ENCODE peak calls at places on chromosomes 13 and 19, in four cellular contexts. B is K562, Y is IMR-90, Z is endothelial cell of umbilical vein. L is an unnamed sample.
A peak's percentile ranks its signal among the peaks of the same experiment; 100 is the strongest.

GRCh38 chr19:19866599-19867248 is 1.0 kb downstream of the ZNF253 start:
- DNase-seq in B (peak; percentile 53), Y (no peak), Z (peak; percentile 12), L (no peak)

GRCh38 chr19:51020988-51021651 is 1.6 kb upstream of the KLK10 start:
- DNase-seq in B (peak; percentile 49), Y (peak; percentile 51), Z (peak; percentile 67), L (no peak)

GRCh38 chr13:29065142-29065541 is 245.0 kb downstream of the MTUS2 start:
- DNase-seq in B (no peak), Y (no peak), Z (no peak), L (no peak)

GRCh38 chr19:18193388-18194207 is 580 bp downstream of the MPV17L2 start:
- DNase-seq in B (peak; percentile 56), Y (no peak), Z (peak; percentile 6), L (no peak)

GRCh38 chr19:45294291-45295029 is 28.2 kb downstream of the CKM start:
- DNase-seq in B (no peak), Y (no peak), Z (no peak), L (no peak)

GRCh38 chr13:45615501-45616101 is at the start of gene ERICH6B:
- DNase-seq in B (no peak), Y (peak; percentile 7), Z (no peak), L (no peak)

GRCh38 chr19:17473041-17473440 is 2.7 kb downstream of the SLC27A1 start:
- DNase-seq in B (no peak), Y (peak; percentile 90), Z (peak; percentile 64), L (no peak)

GRCh38 chr19:51607077-51607476 is 23.1 kb downstream of the SIGLEC5 start:
- DNase-seq in B (no peak), Y (no peak), Z (no peak), L (no peak)

GRCh38 chr13:98384739-98385138 is 192.2 kb downstream of the STK24 start:
- DNase-seq in B (no peak), Y (peak; percentile 63), Z (no peak), L (no peak)

GRCh38 chr19:5949792-5950305 is 28.1 kb downstream of the RANBP3 start:
- DNase-seq in B (no peak), Y (no peak), Z (no peak), L (no peak)

GRCh38 chr13:23074054-23074805 is 106.5 kb upstream of the SGCG start:
- DNase-seq in B (no peak), Y (peak; percentile 11), Z (no peak), L (no peak)

GRCh38 chr13:27233964-27234363 is 17.4 kb upstream of the RPL21 start:
- DNase-seq in B (no peak), Y (no peak), Z (no peak), L (no peak)

GRCh38 chr19:47540748-47541147 is 25.9 kb upstream of the NAPA start:
- DNase-seq in B (no peak), Y (peak; percentile 51), Z (no peak), L (no peak)

GRCh38 chr13:37059136-37059847 is at the start of gene SUPT20H:
- DNase-seq in B (peak; percentile 82), Y (peak; percentile 88), Z (peak; percentile 93), L (peak; percentile 2)

GRCh38 chr13:94063096-94063495 is 416.4 kb downstream of the DCT start:
- DNase-seq in B (no peak), Y (peak; percentile 85), Z (no peak), L (no peak)

GRCh38 chr13:33970746-33971145 is 152.8 kb downstream of the RFC3 start:
- DNase-seq in B (no peak), Y (no peak), Z (no peak), L (no peak)

GRCh38 chr19:14435320-14436050 is 2.4 kb downstream of the PKN1 start:
- DNase-seq in B (no peak), Y (no peak), Z (no peak), L (no peak)

GRCh38 chr19:38655148-38655824 is 7.8 kb downstream of the ACTN4 start:
- DNase-seq in B (no peak), Y (peak; percentile 54), Z (no peak), L (no peak)

GRCh38 chr19:6271721-6272410 is 7.9 kb downstream of the MLLT1 start:
- DNase-seq in B (peak; percentile 79), Y (peak; percentile 74), Z (peak; percentile 72), L (no peak)

GRCh38 chr19:11767633-11768133 is 883 bp downstream of the ZNF441 start:
- DNase-seq in B (peak; percentile 35), Y (peak; percentile 37), Z (peak; percentile 21), L (no peak)

GRCh38 chr13:41581884-41582547 is 124.7 kb downstream of the RGCC start:
- DNase-seq in B (no peak), Y (no peak), Z (no peak), L (no peak)

GRCh38 chr13:73365240-73365639 is 306.4 kb downstream of the KLF5 start:
- DNase-seq in B (no peak), Y (no peak), Z (no peak), L (no peak)

GRCh38 chr19:30046522-30046921 is 104.5 kb downstream of the URI1 start:
- DNase-seq in B (no peak), Y (peak; percentile 1), Z (no peak), L (no peak)

GRCh38 chr13:113975416-113975815 is 1.5 kb upstream of the C13orf46 start:
- DNase-seq in B (no peak), Y (no peak), Z (no peak), L (no peak)

GRCh38 chr19:33806434-33806881 is 9.8 kb downstream of the KCTD15 start:
- DNase-seq in B (no peak), Y (no peak), Z (no peak), L (no peak)

GRCh38 chr19:18905520-18906236 is 9.7 kb upstream of the CERS1 start:
- DNase-seq in B (no peak), Y (no peak), Z (no peak), L (no peak)

GRCh38 chr19:36497001-36497400 is 7.6 kb upstream of the ZNF566 start:
- DNase-seq in B (no peak), Y (no peak), Z (no peak), L (no peak)

GRCh38 chr19:33397536-33398360 is 24.2 kb downstream of the CEBPG start:
- DNase-seq in B (peak; percentile 65), Y (no peak), Z (no peak), L (no peak)

GRCh38 chr19:12913011-12913561 is 6.0 kb downstream of the SYCE2 start:
- DNase-seq in B (no peak), Y (peak; percentile 42), Z (peak; percentile 31), L (no peak)

DNA sequence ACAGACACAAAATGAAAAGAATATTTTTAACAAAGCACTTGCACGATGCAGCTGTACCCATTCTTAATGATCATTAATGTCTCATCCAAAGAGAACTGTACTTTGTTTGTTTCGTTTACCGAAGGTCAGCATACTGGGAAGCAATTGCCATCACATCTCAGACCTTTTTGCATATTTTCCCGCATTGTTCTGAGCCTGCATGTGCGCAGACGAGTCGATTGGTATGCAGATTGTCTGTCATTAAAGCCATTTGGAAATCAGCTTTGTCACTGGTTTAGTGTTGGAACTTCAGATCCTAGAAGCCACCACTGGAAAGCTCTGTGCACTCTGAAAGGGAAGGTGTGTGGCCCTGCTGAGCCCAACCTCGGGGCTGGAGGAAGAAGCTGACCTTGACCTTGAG is 15.6 kb downstream of the SPACA7 start:
- DNase-seq in B (no peak), Y (no peak), Z (no peak), L (no peak)
- TF ChIP-seq CTCF in B (no peak), Y (no peak), Z (no peak), L (no peak)

DNA sequence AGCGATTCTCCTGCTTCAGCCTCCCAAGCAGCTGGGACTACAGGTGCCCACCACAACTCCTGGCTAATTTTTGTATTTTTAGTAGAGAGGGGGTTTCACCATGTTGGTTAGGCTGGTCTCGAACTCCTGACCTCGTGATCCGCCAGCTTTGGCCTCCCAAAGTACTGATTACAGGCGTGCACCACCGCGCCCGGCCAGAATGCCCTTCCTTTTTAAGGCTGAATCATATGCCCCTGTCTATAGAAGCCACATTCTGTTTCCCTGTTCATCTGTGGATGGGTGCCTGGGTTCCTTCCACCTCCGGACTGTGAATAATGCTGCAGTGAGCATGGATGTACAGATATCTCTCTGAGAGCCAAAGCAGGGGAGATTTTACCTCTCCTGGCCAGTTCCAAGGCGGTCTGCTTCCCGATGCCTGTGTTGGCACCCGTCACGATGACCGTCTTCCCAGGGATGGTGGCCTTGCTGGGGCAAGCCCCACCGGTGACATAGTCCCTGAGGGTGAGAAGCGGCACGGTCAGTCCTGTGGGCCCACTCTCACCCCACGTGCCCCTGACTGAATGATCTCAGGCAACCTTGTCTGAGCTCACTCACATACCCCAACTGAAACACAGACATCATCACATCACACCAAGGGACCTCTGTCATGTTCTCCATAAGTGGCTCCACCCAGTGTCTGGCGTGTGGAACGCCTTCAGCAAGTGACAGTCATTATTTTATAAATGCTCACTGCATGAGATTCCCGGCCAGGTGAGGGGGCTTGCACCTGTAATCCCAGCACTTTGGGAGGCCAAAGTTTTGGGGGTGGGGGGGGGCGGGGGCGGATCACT is 4.0 kb downstream of the RDH13 start:
- DNase-seq in B (no peak), Y (no peak), Z (no peak), L (no peak)
- H3K9me1 ChIP-seq in B (no peaks in the 10 kb centered on the region), Y (no peaks in the 10 kb centered on the region), Z (no peaks in the 10 kb centered on the region), L (no peaks in the 10 kb centered on the region)

GRCh38 chr19:48815870-48816501 is 5.2 kb upstream of the BCAT2 start:
- DNase-seq in B (no peak), Y (peak; percentile 43), Z (no peak), L (no peak)

GRCh38 chr19:48812094-48812929 is 1.5 kb upstream of the BCAT2 start:
- DNase-seq in B (peak; percentile 99), Y (peak; percentile 13), Z (peak; percentile 72), L (no peak)

GRCh38 chr19:48810151-48810550 is 678 bp downstream of the BCAT2 start:
- DNase-seq in B (no peak), Y (no peak), Z (peak; percentile 13), L (no peak)

GRCh38 chr19:48814895-48815294 is 4.1 kb upstream of the BCAT2 start:
- DNase-seq in B (no peak), Y (no peak), Z (no peak), L (no peak)

GRCh38 chr19:48813123-48813911 is 2.5 kb upstream of the BCAT2 start:
- DNase-seq in B (no peak), Y (no peak), Z (no peak), L (no peak)
- TF ChIP-seq CTCF in B (peak; percentile 55), Y (no peak), Z (no peak), L (peak; percentile 14)

GRCh38 chr19:8150178-8150865 is 930 bp upstream of the FBN3 start:
- DNase-seq in B (no peak), Y (no peak), Z (no peak), L (no peak)
- H3K9me1 ChIP-seq in B (no peaks in the 10 kb centered on the region), Y (no peaks in the 10 kb centered on the region), Z (no peaks in the 10 kb centered on the region), L (no peaks in the 10 kb centered on the region)

L was measured in keratinocyte.